ENCODE peak calls at places on chromosome 5, in six cellular contexts. I is omental fat pad; N is CD8-positive, alpha-beta T cell; X is lung; R is heart left ventricle; O is heart right ventricle. T is an unnamed sample.

GRCh38 chr5:149966901-149967419 is 6.4 kb downstream of the SLC26A2 start:
- DNase-seq in I (no peak), N (no peak), X (no peak), R (no peak), O (no peak), T (no peak)

GRCh38 chr5:1669276-1670155 is 130.1 kb downstream of the MRPL36 start:
- DNase-seq in I (no peak), N (no peak), X (peak; percentile 24), R (no peak), O (no peak), T (no peak)

GRCh38 chr5:88826959-88827585 is 55.9 kb downstream of the MEF2C start:
- DNase-seq in I (no peak), N (no peak), X (no peak), R (peak; percentile 61), O (peak; percentile 20), T (no peak)

GRCh38 chr5:105961572-105961971 is 1709.2 kb downstream of the EFNA5 start:
- DNase-seq in I (no peak), N (no peak), X (no peak), R (no peak), O (no peak), T (no peak)

GRCh38 chr5:108084105-108084504 is 297.8 kb downstream of the FBXL17 start:
- DNase-seq in I (no peak), N (no peak), X (no peak), R (no peak), O (no peak), T (no peak)

GRCh38 chr5:157215826-157216167 is 35.2 kb downstream of the ITK start:
- DNase-seq in I (no peak), N (no peak), X (no peak), R (no peak), O (no peak), T (no peak)

GRCh38 chr5:145681686-145682085 is 153.5 kb downstream of the PRELID2 start:
- DNase-seq in I (no peak), N (no peak), X (peak; percentile 67), R (peak; percentile 24), O (no peak), T (no peak)

GRCh38 chr5:73365301-73365853 is 83.2 kb downstream of the FOXD1 start:
- DNase-seq in I (no peak), N (no peak), X (no peak), R (no peak), O (no peak), T (no peak)

GRCh38 chr5:142110046-142110531 is 1.5 kb downstream of the NDFIP1 start:
- DNase-seq in I (no peak), N (no peak), X (no peak), R (no peak), O (no peak), T (no peak)

GRCh38 chr5:159451197-159452052 is 121.1 kb upstream of the IL12B start:
- DNase-seq in I (no peak), N (no peak), X (peak; percentile 52), R (peak; percentile 66), O (no peak), T (no peak)

GRCh38 chr5:150189728-150190502 is at the start of gene SLC6A7:
- DNase-seq in I (no peak), N (no peak), X (no peak), R (no peak), O (no peak), T (no peak)

DNA sequence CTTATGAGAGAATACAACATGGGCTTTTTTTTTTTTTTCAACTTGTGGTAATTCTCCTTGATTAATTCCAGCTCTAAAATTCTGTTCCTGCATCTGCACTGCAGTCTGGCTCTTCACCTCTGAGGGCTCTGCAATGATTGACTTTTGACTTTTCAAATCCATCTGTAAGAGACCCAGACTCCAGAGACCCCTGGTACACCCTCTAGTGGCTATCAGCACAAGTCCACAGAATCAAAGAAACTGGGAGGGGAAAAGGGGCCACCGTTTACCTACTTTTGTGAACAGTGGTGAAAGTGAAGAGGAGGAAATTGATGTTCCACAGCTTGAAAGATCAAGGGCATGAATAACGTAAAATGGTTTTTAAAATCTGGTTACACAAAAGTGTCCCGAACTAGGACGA is 151.6 kb downstream of the SLIT3 start:
- DNase-seq in I (no peak), N (no peak), X (no peak), R (no peak), O (no peak), T (no peak)
- TF ChIP-seq CTCF in I (no peak), N (no peak), X (no peak), R (no peak), O (peak; percentile 9), T (peak; percentile 36)

DNA sequence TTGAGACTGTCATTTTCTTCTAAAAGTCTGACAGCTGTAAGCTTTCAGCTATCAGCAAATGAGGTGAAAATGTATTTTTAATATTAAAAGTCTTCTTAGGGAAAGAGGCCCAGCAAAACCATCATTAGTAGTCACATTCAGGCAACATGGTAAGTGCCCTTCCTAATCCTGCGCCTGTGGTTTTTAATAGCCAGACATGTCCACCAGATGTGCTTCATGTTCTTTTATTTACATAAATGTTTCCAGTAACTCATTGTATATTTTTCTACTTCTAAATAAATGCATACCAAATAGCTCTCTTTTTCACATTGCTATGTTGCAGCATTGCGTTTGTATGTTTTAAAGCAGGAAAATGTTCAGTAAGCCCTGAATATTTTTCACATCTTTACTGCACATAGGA is 50.5 kb downstream of the RASGRF2 start:
- DNase-seq in I (no peak), N (no peak), X (no peak), R (no peak), O (no peak), T (no peak)
- TF ChIP-seq CTCF in I (no peak), N (no peak), X (no peak), R (no peak), O (no peak), T (no peak)

GRCh38 chr5:54956922-54957321 is 28.5 kb downstream of the ESM1 start:
- DNase-seq in I (no peak), N (no peak), X (no peak), R (no peak), O (no peak), T (no peak)

GRCh38 chr5:54965806-54966205 is 19.6 kb downstream of the ESM1 start:
- DNase-seq in I (no peak), N (no peak), X (no peak), R (no peak), O (no peak), T (no peak)

GRCh38 chr5:54964405-54964804 is 21.0 kb downstream of the ESM1 start:
- DNase-seq in I (no peak), N (no peak), X (no peak), R (no peak), O (no peak), T (no peak)

GRCh38 chr5:54959673-54960418 is 25.5 kb downstream of the ESM1 start:
- DNase-seq in I (no peak), N (no peak), X (no peak), R (no peak), O (no peak), T (no peak)
- TF ChIP-seq CTCF in I (no peak), N (no peak), X (no peak), R (no peak), O (no peak), T (peak; percentile 35)

GRCh38 chr5:123157797-123158528 is 68.9 kb downstream of the PRDM6 start:
- DNase-seq in I (no peak), N (no peak), X (no peak), R (no peak), O (no peak), T (no peak)
- TF ChIP-seq CTCF in I (no peak), N (no peak), X (no peak), R (peak; percentile 12), O (no peak), T (no peak)

GRCh38 chr5:21919417-21920022 is 933.6 kb downstream of the CDH12 start:
- DNase-seq in I (no peak), N (no peak), X (no peak), R (no peak), O (no peak), T (no peak)
- TF ChIP-seq CTCF in I (no peak), N (no peak), X (no peak), R (peak; percentile 56), O (peak; percentile 47), T (peak; percentile 90)

GRCh38 chr5:123094227-123094918 is 5.3 kb downstream of the PRDM6 start:
- DNase-seq in I (no peak), N (no peak), X (no peak), R (no peak), O (no peak), T (no peak)

GRCh38 chr5:123097483-123097870 is 8.4 kb downstream of the PRDM6 start:
- DNase-seq in I (no peak), N (no peak), X (no peak), R (no peak), O (no peak), T (no peak)

GRCh38 chr5:123095694-123096120 is 6.7 kb downstream of the PRDM6 start:
- DNase-seq in I (no peak), N (no peak), X (no peak), R (no peak), O (no peak), T (no peak)

GRCh38 chr5:123093279-123094226 is 4.5 kb downstream of the PRDM6 start:
- DNase-seq in I (no peak), N (no peak), X (no peak), R (no peak), O (no peak), T (no peak)

GRCh38 chr5:123094919-123095693 is 6.1 kb downstream of the PRDM6 start:
- DNase-seq in I (no peak), N (no peak), X (no peak), R (no peak), O (no peak), T (no peak)
- TF ChIP-seq CTCF in I (no peak), N (no peak), X (no peak), R (no peak), O (no peak), T (no peak)

GRCh38 chr5:154196955-154197652 is 6.6 kb downstream of the GALNT10 start:
- DNase-seq in I (no peak), N (no peak), X (no peak), R (no peak), O (no peak), T (no peak)
- TF ChIP-seq CTCF in I (no peak), N (no peak), X (no peak), R (peak; percentile 35), O (peak; percentile 18), T (peak; percentile 44)

DNA sequence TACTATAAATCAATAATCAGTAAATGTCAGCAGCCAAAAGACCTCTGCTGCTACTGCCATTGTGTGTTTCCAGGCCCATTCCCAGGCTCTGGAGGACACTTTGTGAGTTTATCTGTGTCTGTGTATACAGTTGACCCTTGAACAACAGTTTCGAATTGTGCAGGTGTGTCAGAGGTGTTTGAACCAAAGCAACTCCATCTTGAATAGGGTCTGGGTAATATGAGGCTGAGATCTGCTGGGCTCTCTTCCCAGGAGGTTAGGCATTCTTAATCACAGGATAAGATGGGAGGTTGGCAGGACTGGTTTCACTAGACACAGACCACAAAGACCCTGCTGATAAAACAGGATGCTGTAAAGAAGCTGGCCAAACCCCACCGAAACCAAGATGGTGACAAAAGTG is 2.3 kb upstream of the TBCA start:
- DNase-seq in I (no peak), N (no peak), X (no peak), R (no peak), O (no peak), T (no peak)
- TF ChIP-seq CTCF in I (no peak), N (no peak), X (no peak), R (no peak), O (no peak), T (no peak)